ENCODE peak calls at places on chromosome 14, in seven cellular contexts. W is H1, L is uterus, E is lower lobe of right lung, G is neural progenitor cell, S is stomach, J is spleen. P is an unnamed sample. For H3K4me1, the result is how much of the 10 kb centered on the place peaks cover.

GRCh38 chr14:63496837-63497400 is 46.3 kb downstream of the PPP2R5E start:
- DNase-seq in W (no peak), L (no peak), E (no peak), G (no peak), S (no peak), J (no peak), P (no peak)

GRCh38 chr14:95233702-95234241 is 76.4 kb upstream of the DICER1 start:
- DNase-seq in W (no peak), L (no peak), E (no peak), G (no peak), S (no peak), J (peak), P (no peak)

GRCh38 chr14:51370758-51371386 is 130.8 kb downstream of the TMX1 start:
- DNase-seq in W (no peak), L (no peak), E (no peak), G (no peak), S (no peak), J (no peak), P (no peak)

GRCh38 chr14:57189070-57189469 is 79.6 kb downstream of the EXOC5 start:
- DNase-seq in W (no peak), L (no peak), E (no peak), G (peak), S (no peak), J (no peak), P (no peak)

GRCh38 chr14:89681086-89682018 is 264.3 kb upstream of the FOXN3 start:
- DNase-seq in W (no peak), L (no peak), E (peak), G (no peak), S (no peak), J (no peak), P (no peak)

GRCh38 chr14:93984987-93985410 is 8.6 kb upstream of the ASB2 start:
- DNase-seq in W (no peak), L (peak), E (peak), G (peak), S (no peak), J (no peak), P (no peak)

GRCh38 chr14:43471595-43471994 is 1035.5 kb downstream of the FSCB start:
- DNase-seq in W (no peak), L (no peak), E (no peak), G (peak), S (no peak), J (no peak), P (no peak)

GRCh38 chr14:83129503-83129902 is 1595.8 kb upstream of the SEL1L start:
- DNase-seq in W (no peak), L (no peak), E (no peak), G (no peak), S (no peak), J (no peak), P (no peak)

GRCh38 chr14:75223664-75224154 is 47.3 kb upstream of the TMED10 start:
- DNase-seq in W (no peak), L (no peak), E (peak), G (peak), S (no peak), J (no peak), P (no peak)

GRCh38 chr14:91317381-91318313 is 73.1 kb upstream of the GPR68 start:
- DNase-seq in W (no peak), L (peak), E (peak), G (no peak), S (peak), J (peak), P (peak)

GRCh38 chr14:62117010-62117717 is 354.9 kb downstream of the SNAPC1 start:
- DNase-seq in W (peak), L (peak), E (peak), G (peak), S (peak), J (peak), P (peak)

GRCh38 chr14:34362625-34363251 is 99.3 kb downstream of the SPTSSA start:
- DNase-seq in W (no peak), L (no peak), E (no peak), G (no peak), S (no peak), J (no peak), P (no peak)

GRCh38 chr14:66435683-66436082 is 50.5 kb upstream of the CCDC196 start:
- DNase-seq in W (no peak), L (no peak), E (no peak), G (no peak), S (no peak), J (no peak), P (no peak)

GRCh38 chr14:105201928-105202513 is 20.9 kb upstream of the NUDT14 start:
- DNase-seq in W (no peak), L (no peak), E (no peak), G (peak), S (no peak), J (no peak), P (no peak)

GRCh38 chr14:59229653-59230406 is 41.4 kb downstream of the DAAM1 start:
- DNase-seq in W (no peak), L (no peak), E (no peak), G (no peak), S (no peak), J (no peak), P (no peak)

GRCh38 chr14:76666746-76667145 is 94.5 kb upstream of the VASH1 start:
- DNase-seq in W (no peak), L (no peak), E (no peak), G (peak), S (no peak), J (no peak), P (no peak)

GRCh38 chr14:48584031-48584430 is 908.6 kb upstream of the MDGA2 start:
- DNase-seq in W (no peak), L (no peak), E (no peak), G (no peak), S (no peak), J (no peak), P (no peak)

GRCh38 chr14:22849212-22849819 is 12.9 kb downstream of the MMP14 start:
- DNase-seq in W (no peak), L (peak), E (peak), G (no peak), S (peak), J (no peak), P (peak)

GRCh38 chr14:68856572-68856971 is 63.7 kb upstream of the ZFP36L1 start:
- DNase-seq in W (no peak), L (no peak), E (no peak), G (no peak), S (no peak), J (no peak), P (no peak)

GRCh38 chr14:61839452-61839851 is 77.2 kb downstream of the SNAPC1 start:
- DNase-seq in W (no peak), L (no peak), E (no peak), G (no peak), S (no peak), J (no peak), P (no peak)

GRCh38 chr14:53411110-53411509 is 258.0 kb upstream of the DDHD1 start:
- DNase-seq in W (no peak), L (no peak), E (no peak), G (no peak), S (no peak), J (no peak), P (no peak)

DNA sequence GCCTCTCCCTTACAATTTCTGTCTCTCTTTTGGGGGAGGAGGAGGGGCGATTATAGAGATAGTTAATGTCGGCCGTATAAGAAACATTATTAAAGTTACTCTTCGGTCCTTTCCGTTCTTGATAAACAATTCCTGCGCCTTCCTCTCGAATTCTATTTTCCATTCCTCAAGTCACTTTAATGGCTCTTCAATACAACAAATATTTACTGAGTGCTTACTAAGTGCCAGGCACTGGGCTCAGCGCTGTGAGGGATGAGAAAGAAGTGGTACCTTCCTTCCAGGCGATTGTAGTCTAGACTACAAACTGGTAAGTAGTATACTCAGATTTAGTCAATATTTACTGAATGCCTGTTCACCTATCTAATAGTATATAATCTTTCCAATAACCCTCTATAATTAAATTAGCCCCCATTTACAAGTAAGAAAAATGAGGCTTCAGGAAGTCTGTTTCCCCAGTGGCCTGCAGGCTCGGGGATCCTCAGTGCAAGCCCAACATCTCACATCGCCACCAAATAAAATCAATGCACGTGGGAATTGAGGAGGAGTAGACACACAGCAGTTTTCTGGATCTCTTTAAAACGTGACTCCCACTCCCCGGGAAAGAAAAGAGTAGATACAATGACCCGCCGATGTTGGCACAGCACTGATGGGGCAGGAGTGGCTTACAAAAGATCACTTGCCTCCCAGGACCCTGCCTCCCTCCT is 589 bp upstream of the ZNF219 start:
- DNase-seq in W (no peak), L (no peak), E (no peak), G (no peak), S (no peak), J (no peak), P (no peak)
- H3K4me1 ChIP-seq in W (under half), L (under half), E (under half), G (under half), S (half or more), J (half or more), P (under half)

DNA sequence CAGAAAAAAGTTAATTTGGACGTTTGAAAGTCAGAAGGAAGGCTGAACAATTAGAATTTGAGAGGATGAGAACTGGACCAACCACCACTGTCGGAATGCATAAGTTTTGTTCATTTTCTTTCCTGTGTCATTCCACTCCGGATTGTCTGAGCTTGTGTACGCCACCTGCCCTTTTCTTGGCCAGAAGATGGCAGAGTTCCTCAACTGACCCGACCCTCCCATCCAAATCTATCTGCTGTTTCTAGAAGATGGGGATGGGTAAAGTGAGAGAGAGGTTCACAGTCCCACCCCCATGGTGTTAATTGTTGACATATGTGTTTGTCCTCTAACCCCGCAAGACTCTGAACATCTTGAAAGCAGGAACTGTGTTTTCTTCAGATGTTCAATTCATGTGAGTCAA is 388.0 kb downstream of the VRK1 start:
- DNase-seq in W (no peak), L (no peak), E (no peak), G (peak), S (no peak), J (no peak), P (no peak)
- TF ChIP-seq CTCF in W (peak), L (no peak), E (peak), G (peak), S (no peak), J (peak), P (no peak)

DNA sequence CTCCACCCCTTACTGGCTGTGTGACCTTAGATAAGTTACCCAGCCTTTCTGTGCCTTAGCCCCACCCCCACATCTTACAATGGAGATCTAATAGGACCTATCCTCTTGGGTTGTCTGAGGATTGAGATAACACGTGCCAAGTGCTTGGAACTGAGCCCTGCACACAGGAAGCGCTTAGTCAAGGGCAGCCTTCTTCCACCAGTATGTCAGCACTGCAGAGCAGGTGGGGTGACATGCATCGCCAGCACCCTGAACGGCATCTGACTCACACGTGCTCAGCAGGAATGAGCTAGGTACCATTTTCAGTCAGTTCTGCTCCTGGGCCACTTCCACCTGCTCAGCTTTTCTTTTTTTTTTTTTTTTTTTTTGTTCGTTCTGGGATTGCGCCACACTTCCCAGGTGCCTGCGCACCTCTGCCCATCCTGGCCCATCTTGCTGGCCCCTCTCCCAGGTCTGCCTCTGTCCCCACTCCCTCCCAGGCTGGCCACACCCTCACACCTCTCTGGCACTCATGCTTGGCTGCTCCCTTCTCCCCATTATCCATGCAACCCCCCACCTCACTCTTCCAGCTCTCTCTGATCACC is 19.6 kb downstream of the LGMN start:
- DNase-seq in W (no peak), L (no peak), E (peak), G (no peak), S (peak), J (no peak), P (no peak)
- H3K4me3 ChIP-seq in W (no peak), L (no peak), E (no peak), G (no peak), S (no peak), J (no peak), P (no peak)

DNA sequence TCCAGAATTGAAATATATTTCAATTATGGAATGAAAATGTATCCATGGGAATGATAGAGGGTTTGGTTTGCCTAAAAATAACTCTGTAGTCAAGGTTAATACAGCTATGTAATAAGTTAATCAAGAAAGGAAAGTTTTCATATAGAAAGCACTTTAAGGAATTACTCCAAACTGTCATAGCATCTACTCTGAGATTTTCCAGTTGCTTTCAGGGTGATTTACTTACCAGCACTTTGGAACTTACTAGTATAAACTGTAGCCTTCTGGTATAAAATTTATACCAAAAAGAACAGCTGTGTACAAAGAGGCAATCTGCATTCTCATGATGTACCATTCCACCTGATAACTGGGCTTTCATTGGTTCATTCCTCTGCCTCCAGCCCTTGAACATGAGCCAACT is 87.1 kb downstream of the ARF6 start:
- DNase-seq in W (no peak), L (no peak), E (no peak), G (no peak), S (no peak), J (no peak), P (no peak)
- H3K4me1 ChIP-seq in W (under half), L (under half), E (under half), G (under half), S (under half), J (half or more), P (under half)

DNA sequence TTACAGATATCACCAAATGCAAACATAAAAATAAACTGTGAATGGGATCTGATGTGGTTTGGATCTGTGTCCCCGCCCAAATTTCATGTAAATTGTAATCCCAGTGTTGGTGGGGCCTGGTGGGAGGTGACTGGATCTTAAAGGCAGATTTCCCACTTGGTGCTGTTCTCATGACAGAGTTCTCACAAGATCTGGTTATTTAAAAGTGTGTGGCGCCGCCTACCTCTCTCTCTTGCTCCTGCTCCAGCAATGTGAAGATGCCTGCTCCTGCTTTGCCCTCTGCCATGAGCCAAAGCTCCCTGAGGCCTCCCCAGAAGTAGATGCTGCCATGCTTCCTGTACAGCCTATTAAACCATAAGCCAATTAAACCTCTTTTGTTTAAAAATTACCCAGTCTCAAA is 47.8 kb downstream of the SLC25A21 start:
- DNase-seq in W (peak), L (no peak), E (no peak), G (peak), S (no peak), J (no peak), P (no peak)
- TF ChIP-seq CTCF in W (peak), L (no peak), E (no peak), G (peak), S (no peak), J (no peak), P (no peak)

DNA sequence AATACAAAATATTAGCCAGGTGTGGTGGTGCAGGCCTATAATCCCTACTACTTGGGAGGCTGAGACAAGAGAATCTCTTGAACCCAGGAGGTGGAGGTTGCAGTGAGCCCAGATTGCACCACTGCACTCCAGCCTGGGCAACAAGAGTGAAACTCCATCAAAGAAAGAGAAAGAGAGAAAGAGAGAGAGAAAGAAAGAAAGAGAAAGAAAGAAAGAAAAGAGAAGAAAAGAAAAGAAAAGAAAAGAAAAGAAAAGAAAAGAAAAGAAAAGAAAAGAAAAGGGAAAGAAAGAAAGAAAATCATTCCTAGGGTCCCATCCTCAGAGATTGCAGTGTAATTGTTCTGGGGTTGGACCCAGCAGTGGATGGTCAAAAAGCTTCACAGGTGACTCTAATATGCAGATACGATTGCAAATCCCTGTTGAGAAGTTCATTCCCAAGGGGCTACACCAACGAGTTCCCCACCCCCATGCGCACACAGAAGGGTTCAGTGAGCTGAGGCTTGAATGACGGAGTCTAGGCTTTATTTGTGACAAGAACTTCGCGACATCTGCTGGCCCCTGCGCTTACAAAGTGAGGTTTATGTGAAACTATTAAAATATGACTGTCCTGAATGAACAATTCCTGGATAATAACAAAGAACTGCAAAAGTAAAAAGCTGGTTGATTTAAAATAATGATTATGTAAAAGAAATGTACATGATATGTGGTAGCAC is 17.4 kb upstream of the RNASE12 start:
- DNase-seq in W (no peak), L (no peak), E (no peak), G (no peak), S (no peak), J (no peak), P (no peak)
- H3K4me3 ChIP-seq in W (peak), L (no peak), E (no peak), G (no peak), S (no peak), J (no peak), P (no peak)

GRCh38 chr14:39099748-39100147 is 3.3 kb downstream of the SEC23A start:
- DNase-seq in W (no peak), L (no peak), E (no peak), G (no peak), S (no peak), J (no peak), P (no peak)
- H3K4me1 ChIP-seq in W (under half), L (under half), E (half or more), G (under half), S (half or more), J (half or more), P (under half)

GRCh38 chr14:100679707-100680438 is 46.8 kb upstream of the DLK1 start:
- DNase-seq in W (no peak), L (peak), E (no peak), G (no peak), S (no peak), J (peak), P (no peak)
- TF ChIP-seq CTCF in W (no peak), L (no peak), E (no peak), G (no peak), S (no peak), J (no peak), P (no peak)

P was measured in mucosa of descending colon.